ENCODE peak calls at places on chromosomes 13 and 19, in six cellular contexts. P is endothelial cell of umbilical vein, F is H9, A is neural progenitor cell, M is mammary epithelial cell, H is NT2/D1. X is an unnamed sample. For H3K9me3, the result is how much of the 10 kb centered on the place peaks cover.

GRCh38 chr13:112140366-112140765 is 73.4 kb downstream of the SOX1 start:
- DNase-seq in A (no peak), M (no peak), H (no peak), P (no peak), F (no peak), X (no peak)

GRCh38 chr19:13557756-13558398 is 51.6 kb upstream of the CACNA1A start:
- DNase-seq in A (peak), M (peak), P (no peak), F (peak), H (peak), X (peak)

GRCh38 chr13:43061496-43062280 is 38.3 kb downstream of the DNAJC15 start:
- DNase-seq in F (no peak), P (no peak), M (peak), H (no peak), A (no peak), X (no peak)

GRCh38 chr19:45115809-45116615 is 23.0 kb downstream of the PPP1R37 start:
- DNase-seq in F (no peak), P (no peak), A (no peak), M (no peak), H (no peak), X (no peak)

GRCh38 chr13:30113983-30114491 is 193.3 kb downstream of the KATNAL1 start:
- DNase-seq in M (no peak), P (no peak), H (no peak), A (peak), F (peak), X (peak)

GRCh38 chr19:32397736-32398135 is 7.8 kb upstream of the DPY19L3 start:
- DNase-seq in H (no peak), A (no peak), F (no peak), M (peak), P (no peak), X (peak)

GRCh38 chr13:40794414-40795368 is 5.3 kb downstream of the SLC25A15 start:
- DNase-seq in M (no peak), P (no peak), F (no peak), H (no peak), A (no peak), X (no peak)

GRCh38 chr19:1221141-1221903 is 15.7 kb downstream of the STK11 start:
- DNase-seq in F (no peak), P (peak), A (peak), H (no peak), M (no peak), X (peak)

DNA sequence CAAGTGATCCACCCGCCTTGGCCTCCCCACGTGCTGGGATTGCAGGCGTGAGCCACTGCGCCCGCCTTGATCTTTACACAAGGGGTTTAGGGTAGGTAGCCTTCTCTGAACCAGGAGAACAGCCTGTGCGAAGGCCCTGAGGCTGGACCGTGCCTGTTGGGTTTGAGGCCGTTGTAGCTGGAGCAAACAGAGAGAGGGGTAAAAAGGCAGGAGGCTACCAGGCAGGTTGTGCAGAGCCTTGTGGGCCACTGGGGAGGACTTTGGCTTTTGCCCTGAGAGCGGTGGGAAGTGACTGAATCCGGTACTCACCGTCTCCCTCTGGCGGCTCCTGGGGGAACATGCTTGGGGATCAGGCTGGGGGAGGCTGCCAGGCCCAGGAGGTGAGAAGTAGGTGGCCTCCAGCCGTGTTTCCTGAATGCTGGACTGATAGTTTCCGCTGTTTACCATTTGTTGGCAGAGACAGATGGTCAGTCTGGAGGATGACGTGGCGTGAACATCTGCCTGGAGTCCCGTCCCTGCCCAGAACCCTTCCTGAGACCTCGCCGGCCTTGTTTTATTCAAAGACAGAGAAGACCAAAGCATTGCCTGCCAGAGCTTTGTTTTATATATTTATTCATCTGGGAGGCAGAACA is 24.6 kb downstream of the SPC24 start:
- DNase-seq in A (peak), F (peak), M (no peak), P (peak), H (peak), X (peak)
- H3K9ac ChIP-seq in A (no peak), F (no peak), M (no peak), P (no peak), H (no peak), X (no peak)

GRCh38 chr19:39479916-39480315 is 722 bp upstream of the TIMM50 start:
- DNase-seq in F (no peak), P (no peak), M (no peak), A (no peak), H (no peak), X (no peak)
- H3K9me3 ChIP-seq in F (under half), P (under half), M (under half), A (under half), H (under half), X (under half)

GRCh38 chr19:55230329-55230728 is 1.8 kb upstream of the TMEM86B start:
- DNase-seq in H (no peak), F (no peak), P (no peak), A (no peak), M (no peak), X (no peak)

GRCh38 chr19:55232986-55233385 is 4.4 kb upstream of the TMEM86B start:
- DNase-seq in A (no peak), F (no peak), H (no peak), P (no peak), M (no peak), X (no peak)

GRCh38 chr19:55230780-55231179 is 2.2 kb upstream of the TMEM86B start:
- DNase-seq in F (no peak), P (no peak), H (no peak), M (no peak), A (no peak), X (no peak)

GRCh38 chr19:55231391-55232283 is 3.1 kb upstream of the TMEM86B start:
- DNase-seq in F (no peak), P (no peak), M (no peak), A (no peak), H (no peak), X (no peak)

DNA sequence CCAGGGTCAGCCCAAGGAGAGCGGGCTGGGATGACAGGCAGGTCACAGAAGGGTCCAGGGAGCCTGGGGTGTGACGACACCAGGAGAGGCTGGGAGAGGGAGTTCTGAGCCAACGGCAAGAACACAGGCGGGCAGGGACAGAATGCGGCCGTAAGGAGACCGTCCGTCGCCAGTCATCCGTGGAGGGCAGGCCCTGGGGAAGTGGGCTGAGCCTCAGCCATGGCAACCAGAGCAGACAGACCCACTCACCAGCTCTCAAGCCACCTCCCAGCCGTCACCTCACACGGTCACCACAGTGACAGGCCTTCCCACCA is 3.7 kb upstream of the TMEM86B start:
- DNase-seq in F (no peak), H (no peak), A (no peak), P (no peak), M (no peak), X (no peak)
- H3K9ac ChIP-seq in F (no peak), H (no peak), A (no peak), P (no peak), M (no peak), X (no peak)

DNA sequence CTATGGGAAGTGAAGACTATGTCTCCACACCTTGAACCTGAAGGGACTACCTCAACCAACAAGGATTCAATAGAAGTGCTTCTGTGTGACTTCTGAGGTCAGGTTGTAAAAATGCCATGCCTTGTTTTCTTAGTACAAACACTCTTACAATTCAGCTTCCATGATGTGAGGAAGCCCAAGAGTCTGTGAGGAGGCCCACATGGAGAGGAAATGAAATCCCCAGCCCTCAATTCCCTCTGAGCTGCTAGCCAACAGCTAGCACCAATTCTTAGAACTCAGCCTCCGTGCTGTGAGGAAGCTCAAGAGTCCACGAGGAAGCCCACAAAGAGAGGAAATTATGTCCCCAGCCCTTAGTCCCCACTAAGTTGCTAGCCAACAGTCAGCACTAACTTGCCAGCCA is 12.6 kb upstream of the LMTK3 start:
- DNase-seq in M (no peak), A (no peak), H (no peak), P (no peak), F (no peak), X (no peak)
- H3K9me3 ChIP-seq in M (under half), A (under half), H (under half), P (under half), F (under half), X (under half)

GRCh38 chr19:18099623-18099995 is 2.0 kb downstream of the MAST3 start:
- DNase-seq in P (no peak), F (no peak), H (no peak), M (no peak), A (no peak), X (no peak)
- H3K9ac ChIP-seq in P (no peak), F (no peak), H (no peak), M (no peak), A (no peak), X (no peak)

GRCh38 chr13:63840551-63841421 is 2425.1 kb upstream of the PCDH20 start:
- DNase-seq in A (no peak), M (no peak), P (no peak), F (no peak), H (no peak), X (no peak)
- H3K9me3 ChIP-seq in A (under half), M (under half), P (under half), F (under half), H (under half), X (under half)

GRCh38 chr19:19259741-19260140 is 13.4 kb downstream of the TM6SF2 start:
- DNase-seq in P (peak), F (peak), A (peak), M (peak), H (peak), X (peak)

GRCh38 chr19:19260842-19261241 is 12.3 kb downstream of the TM6SF2 start:
- DNase-seq in F (no peak), H (no peak), P (no peak), A (no peak), M (no peak), X (no peak)

GRCh38 chr19:19262190-19263057 is 10.7 kb downstream of the TM6SF2 start:
- DNase-seq in M (no peak), F (peak), P (no peak), A (peak), H (no peak), X (peak)

GRCh38 chr19:19260417-19260816 is 12.7 kb downstream of the TM6SF2 start:
- DNase-seq in P (no peak), H (no peak), F (no peak), A (no peak), M (no peak), X (no peak)

GRCh38 chr19:19261350-19262189 is 11.5 kb downstream of the TM6SF2 start:
- DNase-seq in H (peak), A (peak), F (peak), M (no peak), P (no peak), X (peak)
- H3K9ac ChIP-seq in H (peak), A (no peak), F (peak), M (no peak), P (no peak), X (no peak)

X was measured in GM23248.